ENCODE peak calls at places on chromosomes 11 and 22, in five cellular contexts. One of them, this sample, is unnamed.

GRCh38 chr11:12165237-12165875 is 55.0 kb downstream of the MICAL2 start:
- DNase-seq in tibial nerve: no peak
- DNase-seq in NCI-H510A treated with DMSO at 0.1 percent for 48 hours: no peak
- DNase-seq in Right ventricle myocardium inferior: no peak
- DNase-seq in naive thymus-derived CD4-positive, alpha-beta T cell: no peak
- DNase-seq in this sample: no peak

GRCh38 chr22:31229402-31230140 is 17.5 kb downstream of the LIMK2 start:
- DNase-seq in tibial nerve: peak
- DNase-seq in NCI-H510A treated with DMSO at 0.1 percent for 48 hours: no peak
- DNase-seq in Right ventricle myocardium inferior: no peak
- DNase-seq in naive thymus-derived CD4-positive, alpha-beta T cell: no peak
- DNase-seq in this sample: no peak

GRCh38 chr11:77075425-77075905 is 8.7 kb downstream of the CAPN5 start:
- DNase-seq in tibial nerve: no peak
- DNase-seq in NCI-H510A treated with DMSO at 0.1 percent for 48 hours: peak
- DNase-seq in Right ventricle myocardium inferior: no peak
- DNase-seq in naive thymus-derived CD4-positive, alpha-beta T cell: no peak
- DNase-seq in this sample: no peak

GRCh38 chr11:985435-985834 is 51.1 kb downstream of the MUC6 start:
- DNase-seq in tibial nerve: no peak
- DNase-seq in NCI-H510A treated with DMSO at 0.1 percent for 48 hours: no peak
- DNase-seq in Right ventricle myocardium inferior: peak
- DNase-seq in naive thymus-derived CD4-positive, alpha-beta T cell: no peak
- DNase-seq in this sample: no peak

GRCh38 chr11:2088284-2088683 is 50.9 kb downstream of the IGF2 start:
- DNase-seq in tibial nerve: no peak
- DNase-seq in NCI-H510A treated with DMSO at 0.1 percent for 48 hours: no peak
- DNase-seq in Right ventricle myocardium inferior: no peak
- DNase-seq in naive thymus-derived CD4-positive, alpha-beta T cell: no peak
- DNase-seq in this sample: no peak

GRCh38 chr22:45286854-45287551 is 2.3 kb downstream of the UPK3A start:
- DNase-seq in tibial nerve: no peak
- DNase-seq in NCI-H510A treated with DMSO at 0.1 percent for 48 hours: no peak
- DNase-seq in Right ventricle myocardium inferior: peak
- DNase-seq in naive thymus-derived CD4-positive, alpha-beta T cell: no peak
- DNase-seq in this sample: no peak

GRCh38 chr11:26992031-26992541 is 1.8 kb upstream of the FIBIN start:
- DNase-seq in tibial nerve: no peak
- DNase-seq in NCI-H510A treated with DMSO at 0.1 percent for 48 hours: no peak
- DNase-seq in Right ventricle myocardium inferior: no peak
- DNase-seq in naive thymus-derived CD4-positive, alpha-beta T cell: no peak
- DNase-seq in this sample: no peak

GRCh38 chr11:76901144-76901543 is 40.4 kb downstream of the ACER3 start:
- DNase-seq in tibial nerve: no peak
- DNase-seq in NCI-H510A treated with DMSO at 0.1 percent for 48 hours: no peak
- DNase-seq in Right ventricle myocardium inferior: no peak
- DNase-seq in naive thymus-derived CD4-positive, alpha-beta T cell: no peak
- DNase-seq in this sample: no peak

GRCh38 chr22:21697866-21698265 is 32.1 kb downstream of the PPIL2 start:
- DNase-seq in tibial nerve: no peak
- DNase-seq in NCI-H510A treated with DMSO at 0.1 percent for 48 hours: no peak
- DNase-seq in Right ventricle myocardium inferior: no peak
- DNase-seq in naive thymus-derived CD4-positive, alpha-beta T cell: no peak
- DNase-seq in this sample: no peak

GRCh38 chr11:111443032-111443431 is 64.0 kb upstream of the POU2AF1 start:
- DNase-seq in tibial nerve: no peak
- DNase-seq in NCI-H510A treated with DMSO at 0.1 percent for 48 hours: no peak
- DNase-seq in Right ventricle myocardium inferior: no peak
- DNase-seq in naive thymus-derived CD4-positive, alpha-beta T cell: no peak
- DNase-seq in this sample: no peak

GRCh38 chr22:19385221-19385906 is 46.2 kb downstream of the HIRA start:
- DNase-seq in tibial nerve: no peak
- DNase-seq in NCI-H510A treated with DMSO at 0.1 percent for 48 hours: no peak
- DNase-seq in Right ventricle myocardium inferior: no peak
- DNase-seq in naive thymus-derived CD4-positive, alpha-beta T cell: no peak
- DNase-seq in this sample: no peak

GRCh38 chr11:64834723-64835615 is 9.5 kb downstream of the CDC42BPG start:
- DNase-seq in tibial nerve: no peak
- DNase-seq in NCI-H510A treated with DMSO at 0.1 percent for 48 hours: no peak
- DNase-seq in Right ventricle myocardium inferior: peak
- DNase-seq in naive thymus-derived CD4-positive, alpha-beta T cell: no peak
- DNase-seq in this sample: no peak

GRCh38 chr11:64251986-64252837 is 882 bp downstream of the PLCB3 start:
- DNase-seq in tibial nerve: no peak
- DNase-seq in NCI-H510A treated with DMSO at 0.1 percent for 48 hours: no peak
- DNase-seq in Right ventricle myocardium inferior: peak
- DNase-seq in naive thymus-derived CD4-positive, alpha-beta T cell: no peak
- DNase-seq in this sample: no peak

GRCh38 chr11:41377709-41378394 is 81.6 kb downstream of the LRRC4C start:
- DNase-seq in tibial nerve: no peak
- DNase-seq in NCI-H510A treated with DMSO at 0.1 percent for 48 hours: no peak
- DNase-seq in Right ventricle myocardium inferior: no peak
- DNase-seq in naive thymus-derived CD4-positive, alpha-beta T cell: no peak
- DNase-seq in this sample: no peak

GRCh38 chr11:128419012-128419767 is 168.2 kb downstream of the ETS1 start:
- DNase-seq in tibial nerve: no peak
- DNase-seq in NCI-H510A treated with DMSO at 0.1 percent for 48 hours: no peak
- DNase-seq in Right ventricle myocardium inferior: no peak
- DNase-seq in naive thymus-derived CD4-positive, alpha-beta T cell: no peak
- DNase-seq in this sample: no peak

GRCh38 chr11:113201055-113201818 is 113.1 kb upstream of the TTC12 start:
- DNase-seq in tibial nerve: no peak
- DNase-seq in NCI-H510A treated with DMSO at 0.1 percent for 48 hours: no peak
- DNase-seq in Right ventricle myocardium inferior: no peak
- DNase-seq in naive thymus-derived CD4-positive, alpha-beta T cell: no peak
- DNase-seq in this sample: no peak

GRCh38 chr11:61827573-61828378 is at the start of gene FADS2:
- DNase-seq in tibial nerve: peak
- DNase-seq in NCI-H510A treated with DMSO at 0.1 percent for 48 hours: peak
- DNase-seq in Right ventricle myocardium inferior: peak
- DNase-seq in naive thymus-derived CD4-positive, alpha-beta T cell: peak
- DNase-seq in this sample: peak

GRCh38 chr11:93526691-93527583 is 16.3 kb downstream of the SMCO4 start:
- DNase-seq in tibial nerve: no peak
- DNase-seq in NCI-H510A treated with DMSO at 0.1 percent for 48 hours: no peak
- DNase-seq in Right ventricle myocardium inferior: no peak
- DNase-seq in naive thymus-derived CD4-positive, alpha-beta T cell: no peak
- DNase-seq in this sample: no peak

GRCh38 chr11:86719781-86720463 is 47.5 kb upstream of the ME3 start:
- DNase-seq in tibial nerve: no peak
- DNase-seq in NCI-H510A treated with DMSO at 0.1 percent for 48 hours: no peak
- DNase-seq in Right ventricle myocardium inferior: no peak
- DNase-seq in naive thymus-derived CD4-positive, alpha-beta T cell: no peak
- DNase-seq in this sample: no peak

GRCh38 chr11:73017024-73017751 is 124.9 kb downstream of the FCHSD2 start:
- DNase-seq in tibial nerve: no peak
- DNase-seq in NCI-H510A treated with DMSO at 0.1 percent for 48 hours: no peak
- DNase-seq in Right ventricle myocardium inferior: no peak
- DNase-seq in naive thymus-derived CD4-positive, alpha-beta T cell: no peak
- DNase-seq in this sample: no peak

GRCh38 chr22:17162731-17163130 is 3.7 kb upstream of the HDHD5 start:
- DNase-seq in tibial nerve: no peak
- DNase-seq in NCI-H510A treated with DMSO at 0.1 percent for 48 hours: no peak
- DNase-seq in Right ventricle myocardium inferior: no peak
- DNase-seq in naive thymus-derived CD4-positive, alpha-beta T cell: no peak
- DNase-seq in this sample: no peak

GRCh38 chr22:31477329-31477728 is 12.3 kb downstream of the EIF4ENIF1 start:
- DNase-seq in tibial nerve: no peak
- DNase-seq in NCI-H510A treated with DMSO at 0.1 percent for 48 hours: no peak
- DNase-seq in Right ventricle myocardium inferior: no peak
- DNase-seq in naive thymus-derived CD4-positive, alpha-beta T cell: no peak
- DNase-seq in this sample: peak

GRCh38 chr11:3861698-3862097 is 6.2 kb downstream of the STIM1 start:
- DNase-seq in tibial nerve: no peak
- DNase-seq in NCI-H510A treated with DMSO at 0.1 percent for 48 hours: no peak
- DNase-seq in Right ventricle myocardium inferior: no peak
- DNase-seq in naive thymus-derived CD4-positive, alpha-beta T cell: no peak
- DNase-seq in this sample: no peak